ENCODE peak calls at places on chromosome 14, in ten cellular contexts. I, E, Z, J, V, X, S, Y, H and G are unnamed samples.

GRCh38 chr14:35286707-35287106 is 5.5 kb upstream of the PSMA6 start:
- DNase-seq in I (peak; percentile 89), E (no peak), Z (no peak), J (no peak), V (no peak), X (no peak), S (no peak), Y (no peak), H (no peak), G (no peak)

GRCh38 chr14:103404920-103405319 is 19.7 kb downstream of the MARK3 start:
- DNase-seq in I (no peak), E (no peak), Z (no peak), J (no peak), V (no peak), X (no peak), S (no peak), Y (no peak), H (no peak), G (no peak)

GRCh38 chr14:78450945-78451344 is 280.8 kb downstream of the NRXN3 start:
- DNase-seq in I (peak; percentile 83), E (no peak), Z (no peak), J (no peak), V (no peak), X (no peak), S (no peak), Y (no peak), H (no peak), G (no peak)

GRCh38 chr14:62126885-62127478 is 364.8 kb downstream of the SNAPC1 start:
- DNase-seq in I (peak; percentile 58), E (no peak), Z (peak; percentile 20), J (no peak), V (no peak), X (peak; percentile 72), S (no peak), Y (peak; percentile 20), H (peak; percentile 59), G (no peak)

GRCh38 chr14:23118506-23119361 is at the start of gene CEBPE:
- DNase-seq in I (peak; percentile 86), E (peak; percentile 57), Z (no peak), J (no peak), V (no peak), X (no peak), S (no peak), Y (no peak), H (no peak), G (no peak)

GRCh38 chr14:94370524-94370910 is 17.9 kb downstream of the SERPINA1 start:
- DNase-seq in I (no peak), E (no peak), Z (no peak), J (no peak), V (no peak), X (no peak), S (no peak), Y (no peak), H (no peak), G (no peak)

GRCh38 chr14:36555998-36556743 is 26.2 kb downstream of the NKX2-8 start:
- DNase-seq in I (no peak), E (no peak), Z (no peak), J (no peak), V (no peak), X (no peak), S (no peak), Y (no peak), H (no peak), G (no peak)

GRCh38 chr14:37901978-37902377 is 305.7 kb upstream of the SSTR1 start:
- DNase-seq in I (no peak), E (no peak), Z (no peak), J (no peak), V (no peak), X (peak; percentile 65), S (no peak), Y (peak; percentile 41), H (peak; percentile 83), G (no peak)

GRCh38 chr14:80535171-80535570 is 323.9 kb upstream of the DIO2 start:
- DNase-seq in I (no peak), E (no peak), Z (no peak), J (no peak), V (no peak), X (no peak), S (no peak), Y (no peak), H (no peak), G (no peak)

GRCh38 chr14:49849213-49849847 is 3.3 kb downstream of the NEMF start:
- DNase-seq in I (no peak), E (no peak), Z (no peak), J (no peak), V (no peak), X (no peak), S (no peak), Y (no peak), H (no peak), G (no peak)

DNA sequence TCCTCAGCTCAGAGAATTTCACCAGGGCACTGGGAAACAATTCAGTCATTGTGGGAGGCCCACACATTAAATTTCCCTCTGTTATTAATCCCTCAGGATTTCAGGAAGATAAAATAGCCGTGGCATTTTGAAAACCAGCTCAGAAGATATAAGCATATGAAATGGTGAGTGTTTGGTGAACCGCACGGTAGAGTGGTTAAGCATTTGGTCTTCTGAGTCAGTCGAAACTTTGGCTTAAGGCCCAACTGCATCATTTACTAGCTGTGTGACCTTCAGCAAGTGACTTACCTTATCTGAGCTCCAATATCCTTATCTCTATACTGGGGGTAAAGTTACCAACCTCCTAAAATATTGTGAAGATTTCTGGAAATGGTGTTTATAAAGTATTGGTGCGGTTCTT is 5.2 kb upstream of the VRK1 start:
- DNase-seq in I (no peak), E (no peak), Z (no peak), J (no peak), V (no peak), X (no peak), S (no peak), Y (no peak), H (no peak), G (no peak)
- TF ChIP-seq CTCF in I (no peak), E (no peak), Z (no peak), J (no peak), V (no peak), X (no peak), S (no peak), Y (no peak), H (no peak), G (no peak)

DNA sequence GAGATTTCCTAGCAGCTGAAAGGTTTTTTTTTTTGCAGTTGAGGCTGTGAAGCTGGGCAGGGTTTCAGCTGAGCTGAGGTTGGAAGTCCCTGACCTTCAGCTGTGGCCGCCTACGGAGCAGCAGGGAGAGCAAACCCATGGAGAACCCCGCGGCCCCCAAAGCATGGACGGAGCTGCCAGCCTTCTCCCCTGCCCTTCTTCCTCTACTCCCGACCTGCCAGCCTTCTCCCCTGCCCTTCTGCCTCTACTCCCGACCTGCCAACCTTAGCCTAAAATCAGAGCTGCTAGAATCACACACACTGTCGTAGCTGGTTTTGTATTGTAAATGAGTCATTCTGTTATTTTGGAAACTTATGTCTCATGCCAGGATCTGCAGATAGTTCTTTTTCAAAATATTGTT is 74.6 kb downstream of the PPP2R5C start:
- DNase-seq in I (no peak), E (no peak), Z (no peak), J (peak; percentile 71), V (no peak), X (peak; percentile 43), S (no peak), Y (no peak), H (peak; percentile 12), G (no peak)
- TF ChIP-seq CTCF in I (no peak), E (no peak), Z (no peak), J (no peak), V (no peak), X (no peak), S (no peak), Y (no peak), H (no peak), G (no peak)

GRCh38 chr14:59017285-59017965 is 171.0 kb upstream of the DAAM1 start:
- DNase-seq in I (no peak), E (no peak), Z (no peak), J (no peak), V (no peak), X (no peak), S (no peak), Y (no peak), H (no peak), G (no peak)

GRCh38 chr14:59022144-59022543 is 166.3 kb upstream of the DAAM1 start:
- DNase-seq in I (no peak), E (no peak), Z (no peak), J (no peak), V (no peak), X (no peak), S (no peak), Y (no peak), H (no peak), G (no peak)

GRCh38 chr14:59018978-59019377 is 169.5 kb upstream of the DAAM1 start:
- DNase-seq in I (peak; percentile 4), E (no peak), Z (no peak), J (no peak), V (no peak), X (peak; percentile 4), S (no peak), Y (no peak), H (no peak), G (no peak)

GRCh38 chr14:59018460-59018859 is 170.0 kb upstream of the DAAM1 start:
- DNase-seq in I (no peak), E (no peak), Z (no peak), J (no peak), V (no peak), X (no peak), S (no peak), Y (no peak), H (no peak), G (no peak)

DNA sequence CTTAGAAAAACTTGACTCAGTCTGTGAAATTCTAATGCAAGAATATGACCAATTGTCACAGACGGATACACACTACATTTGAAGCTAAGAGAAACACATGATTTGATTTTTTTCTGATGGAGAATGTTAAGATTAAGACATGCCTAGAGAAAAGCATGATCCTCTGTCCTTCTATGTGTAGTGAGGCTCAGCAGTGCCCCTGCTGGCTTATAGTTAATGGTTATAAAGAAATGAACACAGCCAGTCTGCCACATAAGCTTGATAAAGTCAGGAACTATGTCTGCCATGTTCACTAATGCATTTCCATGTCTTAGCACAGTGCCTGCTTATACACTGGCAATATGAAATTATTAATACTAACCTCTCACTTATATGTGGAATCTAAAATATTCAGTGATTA is 168.1 kb upstream of the DAAM1 start:
- DNase-seq in I (peak; percentile 21), E (no peak), Z (no peak), J (no peak), V (no peak), X (peak; percentile 46), S (no peak), Y (no peak), H (peak; percentile 41), G (no peak)
- TF ChIP-seq CTCF in I (peak; percentile 34), E (no peak), Z (peak; percentile 17), J (no peak), V (no peak), X (peak; percentile 56), S (peak; percentile 26), Y (peak; percentile 45), H (peak; percentile 73), G (no peak)

DNA sequence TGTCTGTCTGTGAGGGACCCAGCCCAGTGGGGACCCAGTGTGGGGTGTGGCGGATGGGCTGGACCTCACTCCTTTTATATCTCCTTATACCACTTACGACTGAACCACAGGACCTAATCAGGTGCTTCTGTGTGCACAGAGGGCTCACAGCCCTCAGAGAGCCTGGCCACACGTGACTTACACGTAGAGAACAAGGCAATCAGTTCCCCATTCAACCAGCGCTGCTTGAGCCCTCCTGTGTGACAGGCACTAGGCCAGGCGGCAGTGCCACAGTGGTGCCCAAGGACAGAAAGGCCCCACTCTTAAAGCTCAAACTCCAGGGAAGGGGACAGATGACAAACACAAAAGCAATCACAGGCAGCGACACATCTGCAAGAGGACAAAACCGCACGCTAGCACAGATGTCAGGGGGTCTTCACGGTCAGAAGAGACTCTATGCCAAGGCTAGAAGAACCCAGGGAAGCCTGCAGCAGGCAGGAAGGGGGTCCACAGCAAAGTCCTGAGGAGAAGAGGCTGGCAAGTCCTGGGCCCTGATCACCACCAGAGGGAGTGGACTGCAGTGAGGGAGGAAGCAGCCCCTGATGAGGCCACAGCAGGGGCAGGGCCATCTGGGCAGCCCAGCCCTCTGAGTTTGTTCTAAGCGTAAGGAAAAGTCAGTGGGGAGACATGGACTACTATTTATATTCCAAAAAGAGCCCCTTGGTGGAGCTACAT is 39.3 kb downstream of the SETD3 start:
- DNase-seq in I (peak; percentile 6), E (no peak), Z (no peak), J (no peak), V (no peak), X (no peak), S (no peak), Y (no peak), H (no peak), G (no peak)
- TF ChIP-seq CTCF in I (peak; percentile 6), E (no peak), Z (no peak), J (no peak), V (no peak), X (peak; percentile 19), S (no peak), Y (no peak), H (peak; percentile 51), G (no peak)